ENCODE peak calls at places on chromosomes 1 and 21, in eight cellular contexts. G is stomach; P is suprapubic skin; Y is bronchial epithelial cell; L is lower lobe of right lung; K is cardiac fibroblast; M is psoas muscle; U is CD8-positive, alpha-beta T cell. O is an unnamed sample.

GRCh38 chr1:58909162-58909560 is 125.3 kb upstream of the JUN start:
- DNase-seq in G (no peak), P (no peak), Y (peak; percentile 97), L (no peak), K (peak; percentile 68), M (no peak), U (no peak), O (peak; percentile 91)

GRCh38 chr21:41952568-41953248 is 1.1 kb downstream of the C2CD2 start:
- DNase-seq in G (no peak), P (no peak), Y (no peak), L (no peak), K (no peak), M (peak; percentile 42), U (no peak), O (peak; percentile 20)

GRCh38 chr21:35128526-35128925 is 79.4 kb upstream of the RUNX1 start:
- DNase-seq in G (no peak), P (no peak), Y (peak; percentile 54), L (no peak), K (no peak), M (no peak), U (no peak), O (peak; percentile 34)

GRCh38 chr1:205933672-205934618 is 9.3 kb downstream of the SLC26A9 start:
- DNase-seq in G (no peak), P (no peak), Y (peak; percentile 80), L (no peak), K (peak; percentile 63), M (peak; percentile 6), U (no peak), O (peak; percentile 49)

GRCh38 chr1:155044812-155045690 is 6.1 kb upstream of the ADAM15 start:
- DNase-seq in G (peak; percentile 88), P (no peak), Y (peak; percentile 61), L (peak; percentile 90), K (peak; percentile 88), M (peak; percentile 92), U (peak; percentile 62), O (peak; percentile 79)

GRCh38 chr1:220221269-220221668 is 51.0 kb downstream of the RAB3GAP2 start:
- DNase-seq in G (no peak), P (no peak), Y (no peak), L (no peak), K (no peak), M (no peak), U (no peak), O (no peak)

GRCh38 chr1:4621646-4622045 is 32.8 kb upstream of the AJAP1 start:
- DNase-seq in G (no peak), P (no peak), Y (no peak), L (no peak), K (no peak), M (no peak), U (no peak), O (no peak)

GRCh38 chr1:153354515-153355193 is 3.0 kb upstream of the S100A9 start:
- DNase-seq in G (no peak), P (no peak), Y (no peak), L (no peak), K (no peak), M (no peak), U (no peak), O (no peak)

GRCh38 chr1:111139234-111139955 is 498 bp downstream of the DRAM2 start:
- DNase-seq in G (peak; percentile 30), P (no peak), Y (peak; percentile 63), L (no peak), K (peak; percentile 58), M (no peak), U (peak; percentile 62), O (peak; percentile 30)

GRCh38 chr1:109632671-109633346 is 13.2 kb downstream of the AMPD2 start:
- DNase-seq in G (peak; percentile 40), P (no peak), Y (no peak), L (no peak), K (no peak), M (no peak), U (no peak), O (peak; percentile 37)

GRCh38 chr1:222728746-222729145 is 8.3 kb upstream of the FAM177B start:
- DNase-seq in G (no peak), P (no peak), Y (no peak), L (no peak), K (no peak), M (no peak), U (no peak), O (no peak)

GRCh38 chr1:64043328-64043727 is 160.1 kb upstream of the UBE2U start:
- DNase-seq in G (no peak), P (no peak), Y (no peak), L (no peak), K (peak; percentile 30), M (no peak), U (no peak), O (peak; percentile 60)

GRCh38 chr1:119143716-119144115 is 3.3 kb upstream of the WARS2 start:
- DNase-seq in G (no peak), P (no peak), Y (no peak), L (no peak), K (no peak), M (no peak), U (no peak), O (peak; percentile 24)

GRCh38 chr1:227318003-227318851 is at the start of gene CDC42BPA:
- DNase-seq in G (peak; percentile 84), P (peak; percentile 90), Y (peak; percentile 73), L (peak; percentile 88), K (peak; percentile 95), M (peak; percentile 91), U (peak; percentile 10), O (peak; percentile 83)

GRCh38 chr1:182588460-182589396 is at the start of gene RNASEL:
- DNase-seq in G (peak; percentile 84), P (peak; percentile 85), Y (peak; percentile 68), L (peak; percentile 85), K (peak; percentile 79), M (peak; percentile 84), U (peak; percentile 48), O (peak; percentile 83)

GRCh38 chr1:195717651-195718050 is 890.6 kb downstream of the KCNT2 start:
- DNase-seq in G (no peak), P (no peak), Y (peak; percentile 9), L (no peak), K (peak; percentile 3), M (no peak), U (no peak), O (peak; percentile 59)
- TF ChIP-seq CTCF in G (no peak), P (no peak), Y (peak; percentile 15), L (peak; percentile 8), K (no peak), M (no peak), U (no peak), O (peak; percentile 72)

GRCh38 chr1:1014896-1015681 is 1.8 kb downstream of the ISG15 start:
- DNase-seq in G (no peak), P (no peak), Y (no peak), L (no peak), K (no peak), M (no peak), U (no peak), O (peak; percentile 33)
- TF ChIP-seq CTCF in G (no peak), P (no peak), Y (peak; percentile 49), L (peak; percentile 37), K (peak; percentile 37), M (peak; percentile 13), U (no peak), O (no peak)

GRCh38 chr1:93061895-93062792 is 16.9 kb upstream of the MTF2 start:
- DNase-seq in G (peak; percentile 43), P (no peak), Y (peak; percentile 58), L (no peak), K (peak; percentile 66), M (no peak), U (peak; percentile 26), O (peak; percentile 30)
- TF ChIP-seq CTCF in G (peak; percentile 65), P (no peak), Y (peak; percentile 60), L (peak; percentile 48), K (peak; percentile 56), M (peak; percentile 36), U (peak; percentile 48), O (peak; percentile 45)

GRCh38 chr1:248622491-248623106 is 12.3 kb downstream of the OR2T11 start:
- DNase-seq in G (no peak), P (no peak), Y (peak; percentile 28), L (no peak), K (peak; percentile 46), M (no peak), U (no peak), O (no peak)
- TF ChIP-seq CTCF in G (peak; percentile 60), P (peak; percentile 44), Y (peak; percentile 28), L (peak; percentile 49), K (peak; percentile 46), M (peak; percentile 52), U (peak; percentile 67), O (no peak)